ENCODE peak calls at places on chromosomes 1 and 21, in five cellular contexts. D, L, J, R and Y are unnamed samples.

GRCh38 chr1:206012086-206012859 is 9.1 kb upstream of the RAB7B start:
- DNase-seq in L (peak; percentile 14), R (no peak), J (no peak), D (no peak), Y (no peak)

GRCh38 chr1:164783778-164784555 is 225.0 kb downstream of the PBX1 start:
- DNase-seq in D (no peak), L (no peak), J (no peak), R (no peak), Y (no peak)

GRCh38 chr1:23035823-23036452 is 16.7 kb downstream of the KDM1A start:
- DNase-seq in D (no peak), L (no peak), R (no peak), J (no peak), Y (no peak)

GRCh38 chr1:181479137-181479745 is 4.1 kb upstream of the CACNA1E start:
- DNase-seq in L (peak; percentile 13), R (peak; percentile 45), D (peak; percentile 71), J (peak; percentile 66), Y (no peak)

GRCh38 chr1:147822292-147822691 is 61.9 kb upstream of the GJA5 start:
- DNase-seq in R (no peak), D (no peak), J (peak; percentile 47), L (no peak), Y (no peak)

GRCh38 chr1:47991187-47991586 is 6.0 kb downstream of the TRABD2B start:
- DNase-seq in R (no peak), D (no peak), J (peak; percentile 30), L (no peak), Y (no peak)

GRCh38 chr1:12810691-12811408 is 19.7 kb downstream of the PRAMEF1 start:
- DNase-seq in D (no peak), J (peak; percentile 78), R (no peak), L (no peak), Y (no peak)

GRCh38 chr1:103538226-103538625 is 12.7 kb downstream of the RNPC3 start:
- DNase-seq in L (no peak), J (no peak), D (no peak), R (no peak), Y (no peak)

GRCh38 chr1:229943988-229944743 is 122.9 kb upstream of the GALNT2 start:
- DNase-seq in L (no peak), J (no peak), D (no peak), R (no peak), Y (no peak)

GRCh38 chr1:234600418-234601216 is 9.4 kb downstream of the IRF2BP2 start:
- DNase-seq in L (peak; percentile 8), J (no peak), D (no peak), R (peak; percentile 65), Y (no peak)

GRCh38 chr1:76377247-76377646 is 302.7 kb downstream of the ST6GALNAC3 start:
- DNase-seq in R (no peak), J (no peak), L (no peak), D (no peak), Y (no peak)
- H3K4me3 ChIP-seq in R (no peak overlapping the region), J (no peak overlapping the region), L (no peak overlapping the region), D (no peak overlapping the region), Y (no peak overlapping the region)

DNA sequence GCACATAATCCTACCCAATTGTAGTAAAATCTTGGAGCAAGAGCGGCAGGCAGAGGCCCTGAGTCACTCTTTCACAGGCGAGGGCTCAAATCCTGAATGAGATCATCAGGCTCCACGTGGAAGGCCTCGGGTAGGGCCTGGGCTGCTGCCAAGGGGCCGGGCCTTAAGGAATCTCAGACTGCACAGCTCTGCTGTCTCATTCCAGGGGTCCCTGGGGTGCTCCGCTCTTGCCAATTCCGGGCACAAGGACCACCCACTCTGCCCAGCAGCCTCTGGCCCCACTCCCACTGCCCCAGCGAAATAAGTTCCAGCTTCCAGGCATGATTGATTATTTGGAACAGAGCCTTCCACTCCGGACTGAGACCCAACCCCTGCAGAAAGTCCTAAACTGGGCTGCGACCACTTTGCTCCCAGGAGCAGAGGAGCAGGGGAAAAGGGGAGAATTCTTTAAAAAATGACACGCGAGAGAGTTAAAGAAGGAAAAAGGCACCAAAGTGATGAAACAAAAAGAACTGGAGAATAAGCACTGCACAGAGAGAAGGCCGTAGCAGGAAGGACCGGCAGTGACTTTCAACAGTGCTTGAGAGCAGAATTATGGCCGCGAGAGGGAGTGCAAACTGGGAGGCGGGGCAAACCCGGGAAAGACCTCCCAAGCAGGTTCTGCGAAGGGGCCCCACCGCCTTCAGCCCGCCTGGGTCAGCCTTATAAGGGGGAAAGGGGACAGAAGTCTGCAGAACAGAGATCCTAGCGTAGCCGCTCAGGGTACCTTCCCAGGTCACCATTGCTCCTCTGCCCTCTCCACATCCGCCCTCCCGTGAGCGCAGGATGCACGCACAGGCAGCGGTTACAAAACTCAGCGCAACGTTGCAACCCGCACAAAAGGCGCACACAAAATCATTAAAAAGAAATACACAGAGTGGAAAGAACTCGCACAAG is 2.0 kb downstream of the ADAMTS1 start:
- DNase-seq in R (peak; percentile 96), D (peak; percentile 96), J (peak; percentile 95), L (peak; percentile 11), Y (peak; percentile 94)
- TF ChIP-seq CTCF in R (peak; percentile 35), D (no peak), J (peak; percentile 41), L (no peak), Y (peak; percentile 41)

GRCh38 chr21:45078371-45078770 is 4.0 kb downstream of the ADARB1 start:
- DNase-seq in J (no peak), L (no peak), R (no peak), D (no peak), Y (no peak)

GRCh38 chr21:45080639-45081414 is 6.4 kb downstream of the ADARB1 start:
- DNase-seq in D (peak; percentile 66), J (peak; percentile 59), R (peak; percentile 77), L (peak; percentile 44), Y (no peak)

GRCh38 chr21:45080232-45080631 is 5.9 kb downstream of the ADARB1 start:
- DNase-seq in R (peak; percentile 39), J (no peak), D (no peak), L (no peak), Y (no peak)

GRCh38 chr21:45078877-45079281 is 4.5 kb downstream of the ADARB1 start:
- DNase-seq in R (no peak), D (peak; percentile 85), L (peak; percentile 73), J (peak; percentile 85), Y (no peak)

DNA sequence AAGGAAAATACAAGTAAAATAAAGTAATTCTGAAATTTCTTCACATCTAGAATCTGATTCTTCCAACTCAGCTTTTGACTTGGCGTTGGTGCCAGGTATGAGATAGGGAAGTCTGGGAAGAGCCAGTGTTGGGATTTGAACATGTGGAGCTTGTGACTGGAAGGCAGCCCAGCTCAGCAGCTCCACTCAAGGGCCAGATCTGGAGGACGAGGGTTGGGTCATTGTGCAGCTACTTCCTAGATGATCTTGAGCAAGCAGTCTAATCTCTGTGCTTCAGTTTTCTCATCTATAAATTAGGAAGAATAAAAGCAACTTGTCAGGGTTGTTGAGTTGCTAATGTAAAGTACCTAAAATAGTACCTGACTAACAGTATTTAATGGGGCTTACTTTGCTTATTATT is 5.0 kb downstream of the ADARB1 start:
- DNase-seq in R (no peak), D (no peak), L (no peak), J (no peak), Y (no peak)
- H3K4me3 ChIP-seq in R (no peak overlapping the region), D (no peak overlapping the region), L (no peak overlapping the region), J (no peak overlapping the region), Y (no peak overlapping the region)

DNA sequence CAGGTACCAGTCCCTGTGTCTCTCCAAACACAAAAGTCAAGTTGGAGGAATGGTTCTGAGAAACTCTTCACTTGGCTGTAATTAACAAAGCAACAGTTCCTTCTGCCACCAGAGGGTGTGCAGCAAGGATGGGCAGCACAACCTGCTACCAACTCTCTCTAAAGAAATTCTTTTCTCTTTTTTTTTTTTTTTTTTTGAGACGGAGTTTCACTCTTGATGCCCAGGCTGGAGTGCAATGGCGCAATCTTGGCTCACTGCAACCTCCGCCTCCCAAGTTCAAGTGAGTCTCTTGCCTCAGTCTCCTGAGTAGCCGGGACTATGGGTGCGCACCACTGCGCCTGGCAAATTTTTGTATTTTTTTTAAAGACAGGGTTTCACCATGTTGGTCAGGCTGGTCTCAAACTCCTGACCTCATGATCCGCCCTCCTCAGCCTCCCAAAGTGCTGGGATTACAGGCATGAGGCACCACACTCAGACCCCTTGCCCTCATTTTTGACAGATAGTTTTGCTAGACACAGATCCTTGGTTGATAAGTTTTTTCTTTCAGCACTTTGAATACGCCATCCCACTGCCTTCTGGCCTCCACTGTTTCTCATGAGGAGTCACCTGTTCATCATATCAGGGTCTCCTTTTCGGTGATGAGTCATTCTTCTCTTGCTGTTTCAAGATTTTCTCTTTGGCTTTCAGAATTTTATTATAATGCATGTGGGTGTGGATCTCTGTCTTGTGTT is 12.1 kb upstream of the DEGS1 start:
- DNase-seq in D (no peak), R (no peak), L (peak; percentile 32), J (peak; percentile 32), Y (no peak)
- TF ChIP-seq CTCF in D (peak; percentile 31), R (peak; percentile 5), L (peak; percentile 46), J (peak; percentile 48), Y (peak; percentile 57)

GRCh38 chr1:1628656-1629429 is 3.1 kb upstream of the MMP23B start:
- DNase-seq in R (no peak), D (no peak), L (peak; percentile 50), J (no peak), Y (no peak)

GRCh38 chr1:1629430-1630190 is 2.4 kb upstream of the MMP23B start:
- DNase-seq in R (no peak), L (peak; percentile 80), D (no peak), J (no peak), Y (no peak)

GRCh38 chr1:1630191-1630964 is 1.6 kb upstream of the MMP23B start:
- DNase-seq in R (no peak), L (peak; percentile 93), J (peak; percentile 43), D (no peak), Y (no peak)

GRCh38 chr1:1631793-1632420 is at the start of gene MMP23B:
- DNase-seq in D (no peak), R (no peak), L (no peak), J (no peak), Y (no peak)

DNA sequence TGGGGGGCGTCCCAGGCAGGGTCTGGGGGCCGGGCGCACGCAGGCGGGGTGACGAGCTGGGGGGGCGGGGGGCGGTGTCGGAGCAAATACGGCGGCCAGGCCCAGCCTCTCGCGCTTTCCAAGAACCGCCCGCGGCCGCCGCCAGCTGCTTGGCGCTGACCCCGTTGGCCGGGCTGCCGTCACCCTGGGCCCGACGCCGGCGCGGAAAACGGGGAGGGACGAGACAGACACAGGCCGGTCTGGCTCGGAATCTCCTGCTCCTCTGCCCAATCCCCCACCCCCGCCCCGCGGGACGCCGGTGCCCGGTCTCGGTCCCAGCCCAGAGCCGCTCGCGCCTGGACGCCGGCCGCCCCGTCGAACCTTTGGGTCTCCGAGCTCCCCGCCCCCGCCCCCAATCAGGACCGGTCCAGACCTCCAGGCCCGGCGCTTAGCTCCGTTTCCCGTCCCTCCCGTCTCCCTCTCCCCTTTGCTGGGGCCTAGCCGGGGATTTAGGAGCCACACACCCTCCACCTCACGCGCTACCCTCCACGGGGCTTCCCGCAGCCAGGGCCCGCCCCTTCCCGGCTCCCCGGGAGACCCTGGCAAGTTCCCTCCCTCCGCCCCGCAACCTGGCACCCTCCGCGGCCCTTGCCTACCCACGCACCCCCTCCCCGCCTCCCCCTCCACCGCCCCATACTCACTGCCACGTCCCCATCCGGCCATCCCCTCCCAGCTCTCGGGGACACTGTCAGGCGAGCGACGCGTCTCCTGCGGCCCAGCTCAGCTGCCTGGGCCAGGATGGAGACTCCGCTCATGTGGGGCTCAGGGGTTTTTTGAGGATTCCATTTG is 794 bp upstream of the MMP23B start:
- DNase-seq in J (peak; percentile 17), L (peak; percentile 42), D (no peak), R (no peak), Y (no peak)
- H3K4me3 ChIP-seq in J (no peak overlapping the region), L (peak overlapping the region; percentile 45), D (no peak overlapping the region), R (peak overlapping the region; percentile 14), Y (no peak overlapping the region)